ENCODE peak calls at places on chromosomes 13 and 19, in nine cellular contexts. N, B, K, Y, T, M, L, Z and H are unnamed samples.

GRCh38 chr19:10019246-10019645 is 6.0 kb downstream of the RDH8 start:
- DNase-seq in N (no peak), B (no peak), K (no peak), Y (no peak), T (no peak), M (peak; percentile 32), L (no peak), Z (no peak), H (no peak)

GRCh38 chr19:32294871-32295438 is 50.5 kb upstream of the ZNF507 start:
- DNase-seq in N (no peak), B (no peak), K (no peak), Y (no peak), T (no peak), M (no peak), L (no peak), Z (no peak), H (no peak)

GRCh38 chr13:42553098-42554046 is 20.6 kb upstream of the TNFSF11 start:
- DNase-seq in N (peak; percentile 71), B (no peak), K (no peak), Y (no peak), T (no peak), M (peak; percentile 24), L (no peak), Z (no peak), H (peak; percentile 37)

GRCh38 chr13:24541127-24541475 is 28.5 kb upstream of the PARP4 start:
- DNase-seq in N (no peak), B (no peak), K (no peak), Y (no peak), T (no peak), M (no peak), L (no peak), Z (no peak), H (no peak)

GRCh38 chr13:92173254-92173653 is 774.8 kb downstream of the GPC5 start:
- DNase-seq in N (no peak), B (no peak), K (no peak), Y (no peak), T (no peak), M (no peak), L (no peak), Z (no peak), H (no peak)

GRCh38 chr19:54137913-54138776 is 583 bp downstream of the CNOT3 start:
- DNase-seq in N (no peak), B (no peak), K (no peak), Y (no peak), T (no peak), M (no peak), L (no peak), Z (peak; percentile 12), H (no peak)

GRCh38 chr13:47794963-47795362 is 206.1 kb downstream of the SUCLA2 start:
- DNase-seq in N (no peak), B (no peak), K (no peak), Y (no peak), T (no peak), M (no peak), L (no peak), Z (no peak), H (no peak)

GRCh38 chr13:40233731-40234195 is 432.7 kb downstream of the FOXO1 start:
- DNase-seq in N (no peak), B (no peak), K (no peak), Y (no peak), T (no peak), M (no peak), L (no peak), Z (no peak), H (no peak)

GRCh38 chr19:17405250-17406038 is at the start of gene BST2:
- DNase-seq in N (no peak), B (no peak), K (peak; percentile 92), Y (peak; percentile 71), T (peak; percentile 27), M (peak; percentile 94), L (no peak), Z (peak; percentile 25), H (no peak)

GRCh38 chr13:51970251-51970793 is 40.9 kb downstream of the ATP7B start:
- DNase-seq in N (no peak), B (no peak), K (no peak), Y (no peak), T (no peak), M (no peak), L (no peak), Z (no peak), H (no peak)

GRCh38 chr19:35379992-35380391 is 9.1 kb downstream of the GPR42 start:
- DNase-seq in N (no peak), B (no peak), K (no peak), Y (no peak), T (no peak), M (no peak), L (no peak), Z (no peak), H (no peak)

GRCh38 chr13:30047154-30047874 is 196.9 kb upstream of the UBL3 start:
- DNase-seq in N (no peak), B (no peak), K (no peak), Y (no peak), T (no peak), M (peak; percentile 87), L (no peak), Z (no peak), H (no peak)

GRCh38 chr13:101784313-101784712 is 331.8 kb downstream of the ITGBL1 start:
- DNase-seq in N (no peak), B (no peak), K (no peak), Y (no peak), T (no peak), M (no peak), L (no peak), Z (no peak), H (no peak)